ENCODE peak calls at places on chromosomes 13 and 19, in four cellular contexts. One of them, this sample, is unnamed.

GRCh38 chr19:42683917-42684513 is 56.3 kb downstream of the PSG3 start:
- DNase-seq in body of pancreas: no peak
- DNase-seq in A549: peak
- DNase-seq in ascending aorta: no peak
- DNase-seq in this sample: peak

GRCh38 chr13:114115796-114116195 is 16.6 kb downstream of the RASA3 start:
- DNase-seq in body of pancreas: no peak
- DNase-seq in A549: no peak
- DNase-seq in ascending aorta: peak
- DNase-seq in this sample: no peak

GRCh38 chr19:925912-926594 is at the start of gene ARID3A:
- DNase-seq in body of pancreas: peak
- DNase-seq in A549: peak
- DNase-seq in ascending aorta: no peak
- DNase-seq in this sample: no peak

GRCh38 chr13:79448413-79448812 is 32.5 kb upstream of the NDFIP2 start:
- DNase-seq in body of pancreas: no peak
- DNase-seq in A549: no peak
- DNase-seq in ascending aorta: no peak
- DNase-seq in this sample: no peak

GRCh38 chr13:32905063-32905863 is 111.0 kb upstream of the KL start:
- DNase-seq in body of pancreas: no peak
- DNase-seq in A549: no peak
- DNase-seq in ascending aorta: no peak
- DNase-seq in this sample: no peak

GRCh38 chr13:113519556-113519955 is 29.0 kb upstream of the DCUN1D2 start:
- DNase-seq in body of pancreas: no peak
- DNase-seq in A549: no peak
- DNase-seq in ascending aorta: peak
- DNase-seq in this sample: no peak

GRCh38 chr19:8396563-8397203 is 6.5 kb downstream of the RAB11B start:
- DNase-seq in body of pancreas: peak
- DNase-seq in A549: peak
- DNase-seq in ascending aorta: no peak
- DNase-seq in this sample: peak

GRCh38 chr13:97460004-97460756 is 26.2 kb downstream of the RAP2A start:
- DNase-seq in body of pancreas: no peak
- DNase-seq in A549: no peak
- DNase-seq in ascending aorta: no peak
- DNase-seq in this sample: no peak

GRCh38 chr13:94050686-94051085 is 428.8 kb downstream of the DCT start:
- DNase-seq in body of pancreas: no peak
- DNase-seq in A549: no peak
- DNase-seq in ascending aorta: no peak
- DNase-seq in this sample: no peak

GRCh38 chr19:3983936-3984583 is 1.2 kb downstream of the EEF2 start:
- DNase-seq in body of pancreas: no peak
- DNase-seq in A549: no peak
- DNase-seq in ascending aorta: no peak
- DNase-seq in this sample: no peak

GRCh38 chr13:28356506-28357064 is 138.3 kb downstream of the FLT1 start:
- DNase-seq in body of pancreas: no peak
- DNase-seq in A549: no peak
- DNase-seq in ascending aorta: no peak
- DNase-seq in this sample: no peak

GRCh38 chr19:16561382-16561781 is 10.8 kb downstream of the SLC35E1 start:
- DNase-seq in body of pancreas: peak
- DNase-seq in A549: no peak
- DNase-seq in ascending aorta: no peak
- DNase-seq in this sample: no peak

GRCh38 chr13:71587778-71588177 is 279.2 kb downstream of the DACH1 start:
- DNase-seq in body of pancreas: no peak
- DNase-seq in A549: no peak
- DNase-seq in ascending aorta: no peak
- DNase-seq in this sample: no peak

GRCh38 chr13:110976785-110977184 is 61.9 kb upstream of the ANKRD10 start:
- DNase-seq in body of pancreas: no peak
- DNase-seq in A549: no peak
- DNase-seq in ascending aorta: no peak
- DNase-seq in this sample: no peak

GRCh38 chr19:43774103-43774939 is 6.5 kb downstream of the KCNN4 start:
- DNase-seq in body of pancreas: peak
- DNase-seq in A549: no peak
- DNase-seq in ascending aorta: no peak
- DNase-seq in this sample: no peak

GRCh38 chr19:13644648-13645047 is 119.7 kb upstream of the MRI1 start:
- DNase-seq in body of pancreas: no peak
- DNase-seq in A549: no peak
- DNase-seq in ascending aorta: no peak
- DNase-seq in this sample: no peak

GRCh38 chr13:98834254-98834960 is 81.9 kb upstream of the SLC15A1 start:
- DNase-seq in body of pancreas: no peak
- DNase-seq in A549: no peak
- DNase-seq in ascending aorta: no peak
- DNase-seq in this sample: no peak

GRCh38 chr19:11499890-11500420 is 5.7 kb downstream of the ZNF653 start:
- DNase-seq in body of pancreas: no peak
- DNase-seq in A549: no peak
- DNase-seq in ascending aorta: no peak
- DNase-seq in this sample: no peak

GRCh38 chr13:25406377-25406776 is 34.6 kb downstream of the ATP8A2 start:
- DNase-seq in body of pancreas: no peak
- DNase-seq in A549: no peak
- DNase-seq in ascending aorta: no peak
- DNase-seq in this sample: no peak

GRCh38 chr13:105202384-105202783 is 1333.1 kb downstream of the EFNB2 start:
- DNase-seq in body of pancreas: no peak
- DNase-seq in A549: no peak
- DNase-seq in ascending aorta: no peak
- DNase-seq in this sample: no peak

GRCh38 chr13:104869501-104869900 is 1666.0 kb downstream of the EFNB2 start:
- DNase-seq in body of pancreas: no peak
- DNase-seq in A549: no peak
- DNase-seq in ascending aorta: no peak
- DNase-seq in this sample: no peak

GRCh38 chr13:32278456-32278855 is 36.7 kb downstream of the ZAR1L start:
- DNase-seq in body of pancreas: no peak
- DNase-seq in A549: no peak
- DNase-seq in ascending aorta: no peak
- DNase-seq in this sample: no peak

GRCh38 chr19:1019980-1020867 is 699 bp downstream of the TMEM259 start:
- DNase-seq in body of pancreas: no peak
- DNase-seq in A549: no peak
- DNase-seq in ascending aorta: no peak
- DNase-seq in this sample: no peak

GRCh38 chr19:57321164-57321563 is 892 bp downstream of the ZNF543 start:
- DNase-seq in body of pancreas: no peak
- DNase-seq in A549: no peak
- DNase-seq in ascending aorta: no peak
- DNase-seq in this sample: no peak

GRCh38 chr13:27182844-27183497 is 11.4 kb upstream of the USP12 start:
- DNase-seq in body of pancreas: peak
- DNase-seq in A549: peak
- DNase-seq in ascending aorta: peak
- DNase-seq in this sample: peak

GRCh38 chr19:389246-389934 is 19.6 kb downstream of the C2CD4C start:
- DNase-seq in body of pancreas: peak
- DNase-seq in A549: no peak
- DNase-seq in ascending aorta: no peak
- DNase-seq in this sample: no peak

GRCh38 chr13:21075303-21076264 is 14.2 kb upstream of the LATS2 start:
- DNase-seq in body of pancreas: peak
- DNase-seq in A549: no peak
- DNase-seq in ascending aorta: peak
- DNase-seq in this sample: peak

GRCh38 chr19:50290775-50291174 is 38.4 kb downstream of the KCNC3 start:
- DNase-seq in body of pancreas: no peak
- DNase-seq in A549: no peak
- DNase-seq in ascending aorta: no peak
- DNase-seq in this sample: no peak

GRCh38 chr19:16405091-16405490 is 66.7 kb downstream of the EPS15L1 start:
- DNase-seq in body of pancreas: no peak
- DNase-seq in A549: no peak
- DNase-seq in ascending aorta: no peak
- DNase-seq in this sample: no peak

GRCh38 chr13:19836472-19836871 is 27.0 kb downstream of the ZMYM5 start:
- DNase-seq in body of pancreas: no peak
- DNase-seq in A549: no peak
- DNase-seq in ascending aorta: no peak
- DNase-seq in this sample: no peak

DNA sequence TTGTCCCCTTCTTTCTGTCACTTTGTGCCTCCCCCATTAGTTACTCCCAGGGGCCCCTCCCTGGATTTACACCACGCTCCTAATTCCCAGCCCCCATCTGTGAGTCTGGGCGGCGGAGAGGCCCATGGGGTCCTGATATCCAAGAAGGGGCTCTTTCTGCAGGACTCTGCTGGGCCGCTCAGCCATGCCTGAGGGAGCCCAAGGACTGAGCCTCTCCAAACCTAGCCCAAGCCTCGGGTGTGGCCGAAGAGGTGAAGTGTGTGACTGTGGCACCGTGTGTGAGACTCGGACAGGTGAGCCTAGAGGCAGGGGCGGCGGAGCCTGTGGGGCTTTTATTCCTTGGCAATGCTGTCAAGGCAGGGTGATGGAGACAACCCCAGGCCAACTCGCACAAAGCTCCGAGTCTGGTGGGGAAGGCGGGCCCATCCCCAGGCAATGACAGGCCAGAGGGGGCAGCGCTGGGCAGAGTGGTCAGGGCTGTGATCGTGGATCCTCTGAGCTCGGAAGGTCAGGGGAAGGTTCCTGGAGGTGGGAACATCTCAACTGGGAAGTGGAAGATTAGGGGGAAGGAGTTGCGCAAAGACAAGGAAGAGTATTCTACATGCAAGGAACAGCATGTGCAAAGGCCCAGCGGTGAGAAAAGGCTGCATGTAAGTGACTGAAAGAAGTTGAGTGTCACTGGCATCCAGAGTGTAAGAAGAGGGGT is 1.6 kb downstream of the PLEKHG2 start:
- DNase-seq in body of pancreas: no peak
- DNase-seq in A549: peak
- DNase-seq in ascending aorta: peak
- DNase-seq in this sample: peak
- TF ChIP-seq CTCF in body of pancreas: no peak
- TF ChIP-seq CTCF in A549: peak
- TF ChIP-seq CTCF in ascending aorta: no peak
- TF ChIP-seq CTCF in this sample: peak

DNA sequence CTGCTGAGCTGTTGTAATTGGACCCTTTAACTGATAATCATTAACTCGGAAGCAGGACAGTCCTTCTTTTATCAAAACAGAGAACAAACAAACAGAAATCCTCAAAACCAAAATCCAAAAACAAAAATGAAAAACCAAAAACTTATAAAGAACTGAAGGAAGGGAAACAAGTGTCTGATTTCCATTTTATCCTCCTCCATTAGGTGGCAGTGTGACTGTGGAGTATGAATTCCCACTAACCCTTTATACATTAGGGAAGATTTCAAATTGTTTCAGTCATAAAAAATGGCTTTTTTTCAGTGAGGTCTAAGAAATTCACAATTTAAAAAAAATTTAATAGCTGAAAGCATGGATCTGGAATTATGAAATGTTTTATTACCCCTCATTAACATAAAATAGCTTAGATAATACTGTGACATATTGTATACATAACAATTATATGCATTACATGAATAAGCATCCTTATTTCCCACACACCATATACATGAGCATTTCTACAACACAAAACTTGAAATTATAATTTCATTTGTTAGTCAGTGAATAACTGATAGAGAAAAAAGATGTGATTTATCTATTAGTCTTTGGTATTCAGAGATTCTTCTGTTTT is 1074.3 kb upstream of the PCDH9 start:
- DNase-seq in body of pancreas: no peak
- DNase-seq in A549: peak
- DNase-seq in ascending aorta: no peak
- DNase-seq in this sample: peak
- TF ChIP-seq CTCF in body of pancreas: peak
- TF ChIP-seq CTCF in A549: peak
- TF ChIP-seq CTCF in ascending aorta: no peak
- TF ChIP-seq CTCF in this sample: no peak

GRCh38 chr13:30354481-30355404 is 47.4 kb upstream of the KATNAL1 start:
- DNase-seq in body of pancreas: no peak
- DNase-seq in A549: no peak
- DNase-seq in ascending aorta: no peak
- DNase-seq in this sample: no peak
- TF ChIP-seq CTCF in body of pancreas: no peak
- TF ChIP-seq CTCF in A549: no peak
- TF ChIP-seq CTCF in ascending aorta: no peak
- TF ChIP-seq CTCF in this sample: no peak

GRCh38 chr13:36778083-36778671 is 40.8 kb upstream of the RFXAP start:
- DNase-seq in body of pancreas: no peak
- DNase-seq in A549: no peak
- DNase-seq in ascending aorta: no peak
- DNase-seq in this sample: no peak
- TF ChIP-seq CTCF in body of pancreas: no peak
- TF ChIP-seq CTCF in A549: no peak
- TF ChIP-seq CTCF in ascending aorta: no peak
- TF ChIP-seq CTCF in this sample: no peak

DNA sequence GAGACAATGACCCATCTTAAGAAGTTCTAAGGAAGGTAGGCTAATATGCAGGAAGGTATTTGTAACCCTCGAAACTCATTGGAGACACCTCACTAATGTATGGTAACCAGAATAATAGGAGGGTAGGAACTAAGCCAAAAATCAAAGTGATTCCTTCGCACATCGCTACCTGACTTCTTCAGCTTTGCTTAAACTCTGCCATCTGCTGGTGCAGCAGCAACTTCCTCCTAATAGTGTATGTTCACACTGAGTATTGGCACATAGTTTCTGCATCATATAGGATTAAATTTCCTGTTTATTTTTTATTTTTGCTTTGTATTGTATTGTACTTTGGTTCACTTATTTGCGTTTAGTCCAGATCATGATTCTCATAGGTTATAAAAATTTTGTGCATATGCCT is 676.2 kb downstream of the GPC5 start:
- DNase-seq in body of pancreas: peak
- DNase-seq in A549: no peak
- DNase-seq in ascending aorta: no peak
- DNase-seq in this sample: no peak
- TF ChIP-seq CTCF in body of pancreas: peak
- TF ChIP-seq CTCF in A549: peak
- TF ChIP-seq CTCF in ascending aorta: no peak
- TF ChIP-seq CTCF in this sample: no peak